ENCODE peak calls at places on chromosomes 12 and 14, in five cellular contexts. K, L, R, N and H are unnamed samples.

GRCh38 chr14:63361790-63362189 is 43.1 kb upstream of the GPHB5 start:
- DNase-seq in K (no peak), L (no peak), N (no peak), R (no peak), H (no peak)

GRCh38 chr14:28771168-28771567 is 4.6 kb downstream of the FOXG1 start:
- DNase-seq in K (no peak), L (no peak), N (no peak), R (no peak), H (no peak)

GRCh38 chr12:108734200-108734906 is 3.0 kb upstream of the CORO1C start:
- DNase-seq in N (no peak), K (no peak), R (peak), L (peak), H (peak)

GRCh38 chr14:105489607-105490317 is 1.3 kb upstream of the TEDC1 start:
- DNase-seq in K (no peak), L (peak), N (peak), R (peak), H (peak)

GRCh38 chr12:9925746-9926393 is 6.3 kb downstream of the CLEC2A start:
- DNase-seq in K (peak), N (no peak), R (peak), L (peak), H (peak)

GRCh38 chr12:104314242-104314614 is 10.7 kb downstream of the EID3 start:
- DNase-seq in L (no peak), R (no peak), N (no peak), K (no peak), H (no peak)

GRCh38 chr14:77296906-77297305 is 23.8 kb downstream of the POMT2 start:
- DNase-seq in L (no peak), N (no peak), K (no peak), R (no peak), H (no peak)

GRCh38 chr14:105702275-105702817 is 176.0 kb downstream of the TMEM121 start:
- DNase-seq in R (no peak), L (no peak), N (no peak), K (no peak), H (no peak)

GRCh38 chr12:113261847-113262470 is 40.7 kb downstream of the TPCN1 start:
- DNase-seq in R (peak), K (no peak), N (no peak), L (no peak), H (no peak)

GRCh38 chr14:103313704-103314103 is 20.3 kb upstream of the EIF5 start:
- DNase-seq in L (no peak), N (no peak), R (no peak), K (no peak), H (no peak)

GRCh38 chr12:70154087-70154486 is 89.1 kb upstream of the CNOT2 start:
- DNase-seq in L (no peak), N (no peak), R (no peak), K (no peak), H (no peak)

GRCh38 chr12:53530056-53530455 is 22.8 kb upstream of the NPFF start:
- DNase-seq in K (no peak), L (no peak), N (no peak), R (no peak), H (no peak)

GRCh38 chr12:119578112-119578511 is 15.5 kb upstream of the TMEM233 start:
- DNase-seq in R (no peak), L (no peak), N (no peak), K (no peak), H (peak)

GRCh38 chr12:85865905-85866304 is 8.2 kb upstream of the NTS start:
- DNase-seq in K (no peak), N (no peak), L (no peak), R (peak), H (no peak)

GRCh38 chr12:63045020-63045860 is 105.8 kb downstream of the AVPR1A start:
- DNase-seq in R (peak), L (no peak), K (no peak), N (no peak), H (peak)

GRCh38 chr12:25904442-25904841 is 54.0 kb upstream of the RASSF8 start:
- DNase-seq in K (no peak), L (no peak), R (peak), N (no peak), H (peak)

DNA sequence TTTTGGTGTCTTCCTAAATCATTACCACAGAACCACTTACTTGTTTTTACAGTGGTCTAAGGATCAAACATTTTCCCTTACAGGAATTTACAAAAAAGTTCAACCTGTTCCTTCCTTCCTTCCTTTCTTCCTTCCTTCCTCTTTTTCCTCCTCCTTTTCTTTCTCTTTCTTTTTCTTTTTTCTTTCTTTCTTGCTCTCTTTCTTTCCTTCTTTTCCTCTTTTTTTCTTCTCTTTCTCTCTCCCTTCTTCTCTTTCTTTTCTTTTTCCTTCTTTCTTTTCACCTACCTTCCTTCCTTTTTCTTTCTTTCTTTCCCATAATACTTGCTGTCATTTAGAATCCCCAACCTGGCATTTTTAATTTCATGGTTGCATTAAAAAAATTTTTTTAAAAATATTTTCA is 59.2 kb upstream of the PPP4R3A start:
- DNase-seq in R (no peak), K (no peak), N (no peak), L (no peak), H (no peak)
- H3K14ac ChIP-seq in R (no peak), K (no peak), N (no peak), L (no peak), H (no peak)

DNA sequence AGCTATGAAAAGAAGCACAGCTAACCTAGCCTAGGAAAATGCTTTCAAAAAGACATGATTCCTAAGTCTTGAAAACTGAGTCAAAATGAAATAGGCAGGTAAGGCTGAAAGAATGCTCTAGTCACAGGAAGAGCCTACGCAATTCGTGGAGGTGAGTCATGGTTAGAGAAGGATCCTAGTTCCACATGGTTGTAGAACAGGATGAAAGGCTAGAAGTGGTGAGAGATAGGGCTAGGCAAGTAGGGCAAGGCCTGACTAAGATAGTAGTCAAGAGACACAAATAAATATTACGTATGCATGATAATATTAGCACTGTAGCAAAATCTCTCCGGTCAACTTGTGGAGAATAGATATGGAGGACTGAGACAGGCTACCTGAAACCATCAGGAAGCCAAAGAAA is 47.2 kb downstream of the PLCZ1 start:
- DNase-seq in N (no peak), R (peak), L (no peak), K (no peak), H (peak)
- H3K4ac ChIP-seq in N (no peak), R (no peak), L (no peak), K (no peak), H (no peak)

DNA sequence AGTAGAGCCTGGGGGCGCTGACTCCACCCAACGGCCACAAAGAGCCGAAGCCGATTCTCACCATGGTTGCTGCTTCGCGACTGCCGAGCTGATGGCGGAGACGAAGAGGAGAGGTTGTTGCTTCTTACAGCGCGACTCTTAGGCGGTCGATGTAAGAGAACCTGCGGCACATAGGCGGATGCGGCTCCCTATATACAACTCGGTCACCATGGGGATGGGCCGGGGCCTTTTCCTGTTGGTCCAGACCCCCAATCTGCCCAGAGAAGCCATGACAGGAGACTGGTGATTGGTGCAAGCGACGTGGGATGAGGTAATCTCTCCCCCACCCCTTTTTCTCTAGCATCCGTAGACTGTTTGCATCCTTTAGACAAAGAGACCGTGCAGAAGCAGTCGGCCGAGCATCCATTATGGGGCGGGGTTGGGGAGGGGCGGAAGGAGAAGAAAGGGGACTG is at the start of gene TUBA1A:
- DNase-seq in K (peak), R (peak), N (peak), L (peak), H (peak)
- H2BK12ac ChIP-seq in K (no peak), R (no peak), N (peak), L (no peak), H (no peak)

DNA sequence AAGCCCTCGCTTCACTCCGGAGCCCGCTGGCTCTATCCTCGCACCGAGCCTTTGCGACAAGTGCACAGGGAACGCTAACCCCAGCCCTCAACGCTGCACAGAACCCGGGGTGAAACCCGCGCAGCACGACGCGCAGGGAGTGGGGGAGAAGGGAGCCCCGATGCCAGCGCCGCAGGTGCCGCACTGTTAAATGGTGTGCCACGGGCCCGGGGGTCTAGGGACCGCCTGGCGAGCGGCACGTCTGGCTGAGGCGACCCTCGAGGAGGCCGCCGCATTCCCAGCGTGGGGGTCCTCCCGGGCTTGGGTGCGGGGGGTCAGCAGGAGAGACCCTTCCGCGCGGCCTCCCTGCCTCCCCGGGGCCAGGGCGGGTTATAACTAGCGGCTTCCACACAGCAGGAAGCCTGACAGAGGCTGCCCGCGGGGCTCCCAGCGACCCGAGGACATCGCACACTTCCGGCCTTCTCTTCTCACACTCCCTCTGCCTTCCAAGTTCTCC is 23.8 kb upstream of the LRTM2 start:
- DNase-seq in R (no peak), K (no peak), N (peak), L (peak), H (no peak)
- H3K14ac ChIP-seq in R (peak), K (peak), N (no peak), L (no peak), H (peak)

GRCh38 chr12:51406299-51406698 is 15.1 kb upstream of the GALNT6 start:
- DNase-seq in L (no peak), N (no peak), K (no peak), R (no peak), H (no peak)

GRCh38 chr12:51413149-51413548 is 11.5 kb upstream of the SLC4A8 start:
- DNase-seq in L (no peak), K (no peak), N (no peak), R (no peak), H (no peak)

GRCh38 chr12:51407604-51408003 is 16.4 kb upstream of the GALNT6 start:
- DNase-seq in R (no peak), K (no peak), N (no peak), L (no peak), H (no peak)

GRCh38 chr12:51406859-51407258 is 15.7 kb upstream of the GALNT6 start:
- DNase-seq in L (no peak), K (no peak), N (no peak), R (no peak), H (no peak)

GRCh38 chr12:51409846-51410245 is 14.8 kb upstream of the SLC4A8 start:
- DNase-seq in R (peak), K (no peak), L (no peak), N (no peak), H (peak)
- H3K4ac ChIP-seq in R (no peak), K (no peak), L (no peak), N (no peak), H (no peak)

DNA sequence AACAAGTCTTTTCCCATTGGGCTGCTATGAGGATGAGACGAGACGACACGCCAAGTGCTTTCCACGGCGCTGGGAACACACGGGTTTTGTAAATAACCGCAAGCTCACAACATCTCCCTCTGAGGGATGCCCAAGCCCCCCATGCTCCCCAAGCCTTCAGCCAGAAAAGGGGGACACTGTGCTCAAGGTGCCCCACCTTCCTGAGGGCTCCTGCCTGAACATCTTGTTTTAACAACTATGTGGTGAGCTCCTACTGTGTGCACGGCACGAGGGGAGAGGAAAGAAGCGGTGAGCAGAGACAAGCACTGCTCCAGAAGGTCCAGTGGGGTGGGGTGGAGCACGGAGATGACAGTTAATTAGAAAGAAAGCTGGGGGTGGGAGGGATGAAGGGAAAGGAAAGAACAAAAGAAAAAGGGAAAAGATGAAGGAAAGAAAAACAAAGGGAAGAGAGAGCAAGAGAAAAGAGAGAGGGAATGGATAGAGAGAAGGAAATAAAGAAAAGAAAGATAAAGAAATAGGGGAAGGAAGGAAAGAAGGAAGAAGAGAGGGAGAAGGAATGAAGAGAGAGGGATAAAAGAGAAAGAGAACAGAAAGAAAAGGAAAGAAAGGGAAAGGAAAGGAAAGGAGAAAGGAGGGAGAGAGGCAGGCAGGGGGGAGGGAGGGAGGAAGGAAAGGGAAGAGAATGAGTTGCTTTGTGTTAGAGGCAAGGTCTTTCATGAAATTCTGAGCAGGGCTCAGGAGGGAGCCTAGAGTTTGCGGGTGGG is 56.8 kb downstream of the SLC15A4 start:
- DNase-seq in N (no peak), L (no peak), K (no peak), R (no peak), H (no peak)
- H2BK12ac ChIP-seq in N (no peak), L (no peak), K (no peak), R (no peak), H (no peak)

GRCh38 chr14:53356361-53357150 is 203.4 kb upstream of the DDHD1 start:
- DNase-seq in L (peak), R (peak), K (no peak), N (no peak), H (peak)
- H3K14ac ChIP-seq in L (peak), R (no peak), K (no peak), N (no peak), H (no peak)

DNA sequence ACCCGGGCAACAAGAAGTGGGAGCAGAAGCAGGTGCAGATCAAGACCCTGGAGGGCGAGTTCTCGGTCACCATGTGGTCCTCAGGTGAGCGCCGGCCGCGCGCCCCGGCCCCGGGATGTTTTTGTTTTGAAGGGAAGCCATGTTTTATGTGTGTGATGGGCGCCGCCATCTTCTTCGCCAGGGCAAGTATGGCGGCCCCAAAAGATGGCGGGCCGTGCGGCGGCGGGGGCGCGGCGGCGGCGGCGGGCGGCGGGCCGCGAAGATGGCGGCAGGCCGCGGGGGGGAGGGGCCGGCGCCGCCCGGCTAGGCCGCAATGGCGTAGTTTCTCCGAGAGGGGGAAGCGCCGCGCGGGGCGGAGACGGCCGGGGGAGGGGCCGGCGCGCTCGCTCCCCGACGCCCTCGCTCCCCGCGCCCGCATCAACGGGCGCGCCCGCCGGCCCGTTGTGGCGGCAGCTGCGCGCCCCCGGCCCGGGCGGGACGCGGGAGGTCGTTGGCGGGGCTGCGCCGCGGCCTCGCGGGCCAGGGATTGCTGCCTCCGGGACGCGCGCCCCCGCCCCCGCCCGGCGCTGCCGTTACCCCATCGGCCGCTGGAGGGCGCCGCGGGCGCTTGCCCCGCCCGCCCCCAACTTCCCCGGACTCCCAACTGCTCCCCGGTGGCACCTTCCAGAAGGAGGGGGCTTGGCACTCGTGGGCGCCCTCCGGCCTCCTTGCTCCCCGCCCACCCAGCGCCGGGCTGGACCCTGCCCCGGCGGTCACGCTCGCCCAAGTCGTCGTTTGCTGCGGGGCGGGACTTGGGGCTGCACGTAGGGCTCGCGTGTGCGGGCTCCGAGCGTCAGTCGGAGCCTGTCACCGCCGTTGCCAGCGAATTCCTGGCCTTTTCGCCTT is 1.1 kb downstream of the YY1 start:
- DNase-seq in L (peak), R (peak), K (peak), N (peak), H (peak)
- H3K4ac ChIP-seq in L (no peak), R (peak), K (no peak), N (no peak), H (peak)

GRCh38 chr12:66137937-66138336 is 7.4 kb upstream of the LLPH start:
- DNase-seq in R (no peak), L (no peak), K (no peak), N (no peak), H (no peak)

GRCh38 chr12:66143868-66144267 is 13.3 kb upstream of the LLPH start:
- DNase-seq in N (no peak), R (no peak), L (no peak), K (no peak), H (no peak)

GRCh38 chr12:66140726-66141125 is 10.2 kb upstream of the LLPH start:
- DNase-seq in K (no peak), R (peak), N (no peak), L (no peak), H (no peak)

GRCh38 chr12:66141299-66141698 is 10.7 kb upstream of the LLPH start:
- DNase-seq in L (no peak), N (no peak), K (no peak), R (no peak), H (no peak)

GRCh38 chr12:66139328-66139727 is 8.8 kb upstream of the LLPH start:
- DNase-seq in R (no peak), L (no peak), K (no peak), N (no peak), H (no peak)
- H2BK12ac ChIP-seq in R (no peak), L (no peak), K (no peak), N (no peak), H (no peak)

DNA sequence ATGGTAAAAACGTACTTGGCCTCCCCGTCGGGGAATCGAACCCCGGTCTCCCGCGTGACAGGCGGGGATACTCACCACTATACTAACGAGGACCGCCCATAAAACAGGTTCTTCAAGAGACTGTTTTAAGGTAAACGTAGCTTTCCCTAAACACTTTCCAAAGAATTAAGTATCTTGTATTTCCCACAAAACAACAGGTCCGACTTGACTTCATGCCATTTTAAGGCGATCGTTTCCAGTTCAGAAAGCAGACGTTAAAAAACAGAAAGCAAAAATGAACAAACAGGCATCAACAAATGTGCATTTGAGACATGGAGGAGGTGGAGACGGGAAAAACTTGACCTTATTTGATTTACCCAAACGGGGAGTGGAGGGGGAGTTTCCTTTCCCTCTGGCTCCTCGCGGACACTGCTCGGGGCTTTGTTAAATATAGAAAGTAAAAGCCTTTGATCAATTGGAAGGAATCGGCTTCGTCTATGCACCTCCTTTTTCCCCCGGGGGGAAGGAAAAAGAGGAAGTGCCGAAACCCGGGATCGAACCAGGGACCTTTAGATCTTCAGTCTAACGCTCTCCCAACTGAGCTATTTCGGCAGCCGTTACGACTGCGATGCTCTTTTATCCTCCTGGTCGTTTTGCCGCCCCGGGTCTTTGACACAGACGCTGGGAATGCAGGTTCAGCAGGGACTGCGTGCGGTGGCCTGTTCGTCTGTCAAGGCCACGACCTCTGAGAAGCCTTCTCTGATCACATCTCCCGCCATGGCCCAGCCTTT is 13.1 kb upstream of the UBC start:
- DNase-seq in R (peak), L (peak), K (peak), N (peak), H (peak)
- H3K14ac ChIP-seq in R (no peak), L (no peak), K (no peak), N (no peak), H (peak)